ENCODE peak calls at places on chromosomes 7 and 10, in eight cellular contexts. One of them, this sample, is unnamed.

GRCh38 chr7:106462365-106462859 is 177.6 kb upstream of the NAMPT start:
- DNase-seq in activated T-cell treated with anti-CD3 and anti-CD28 coated beads for 24 hours: no peak
- DNase-seq in AG04450: peak; percentile 8
- DNase-seq in GM20000: peak; percentile 37
- DNase-seq in occipital lobe: no peak
- DNase-seq in AG20443: peak; percentile 45
- DNase-seq in ELF-1: no peak
- DNase-seq in COR-L47: peak; percentile 20
- DNase-seq in this sample: peak; percentile 74

GRCh38 chr7:5559586-5559985 is 136.0 kb upstream of the TNRC18 start:
- DNase-seq in GM20000: no peak
- DNase-seq in COR-L47: no peak
- DNase-seq in AG04450: no peak
- DNase-seq in AG20443: no peak
- DNase-seq in ELF-1: no peak
- DNase-seq in occipital lobe: no peak
- DNase-seq in activated T-cell treated with anti-CD3 and anti-CD28 coated beads for 24 hours: no peak
- DNase-seq in this sample: no peak

GRCh38 chr10:77601488-77601887 is 36.1 kb downstream of the KCNMA1 start:
- DNase-seq in GM20000: no peak
- DNase-seq in AG20443: no peak
- DNase-seq in activated T-cell treated with anti-CD3 and anti-CD28 coated beads for 24 hours: no peak
- DNase-seq in ELF-1: no peak
- DNase-seq in AG04450: no peak
- DNase-seq in COR-L47: no peak
- DNase-seq in occipital lobe: no peak
- DNase-seq in this sample: no peak

GRCh38 chr7:4093035-4093434 is 589.1 kb upstream of the FOXK1 start:
- DNase-seq in activated T-cell treated with anti-CD3 and anti-CD28 coated beads for 24 hours: no peak
- DNase-seq in occipital lobe: no peak
- DNase-seq in COR-L47: no peak
- DNase-seq in AG04450: no peak
- DNase-seq in AG20443: no peak
- DNase-seq in ELF-1: no peak
- DNase-seq in GM20000: no peak
- DNase-seq in this sample: no peak

GRCh38 chr7:141288626-141289025 is 214.8 kb downstream of the TMEM178B start:
- DNase-seq in AG04450: no peak
- DNase-seq in GM20000: no peak
- DNase-seq in activated T-cell treated with anti-CD3 and anti-CD28 coated beads for 24 hours: no peak
- DNase-seq in AG20443: no peak
- DNase-seq in ELF-1: no peak
- DNase-seq in COR-L47: no peak
- DNase-seq in occipital lobe: no peak
- DNase-seq in this sample: no peak

GRCh38 chr7:122902751-122903495 is 16.7 kb upstream of the CADPS2 start:
- DNase-seq in activated T-cell treated with anti-CD3 and anti-CD28 coated beads for 24 hours: no peak
- DNase-seq in AG04450: no peak
- DNase-seq in COR-L47: no peak
- DNase-seq in ELF-1: peak; percentile 8
- DNase-seq in occipital lobe: no peak
- DNase-seq in GM20000: no peak
- DNase-seq in AG20443: no peak
- DNase-seq in this sample: peak; percentile 16

GRCh38 chr10:130498934-130499333 is 362.7 kb downstream of the GLRX3 start:
- DNase-seq in GM20000: no peak
- DNase-seq in occipital lobe: no peak
- DNase-seq in ELF-1: no peak
- DNase-seq in AG20443: no peak
- DNase-seq in COR-L47: no peak
- DNase-seq in AG04450: no peak
- DNase-seq in activated T-cell treated with anti-CD3 and anti-CD28 coated beads for 24 hours: no peak
- DNase-seq in this sample: no peak

GRCh38 chr7:78607099-78607498 is 808.5 kb downstream of the PHTF2 start:
- DNase-seq in GM20000: no peak
- DNase-seq in COR-L47: no peak
- DNase-seq in activated T-cell treated with anti-CD3 and anti-CD28 coated beads for 24 hours: no peak
- DNase-seq in ELF-1: peak; percentile 23
- DNase-seq in AG20443: no peak
- DNase-seq in AG04450: no peak
- DNase-seq in occipital lobe: no peak
- DNase-seq in this sample: no peak

GRCh38 chr7:122750389-122750788 is 47.7 kb upstream of the RNF148 start:
- DNase-seq in activated T-cell treated with anti-CD3 and anti-CD28 coated beads for 24 hours: no peak
- DNase-seq in occipital lobe: no peak
- DNase-seq in ELF-1: no peak
- DNase-seq in AG20443: no peak
- DNase-seq in GM20000: no peak
- DNase-seq in COR-L47: no peak
- DNase-seq in AG04450: no peak
- DNase-seq in this sample: no peak

GRCh38 chr7:78472519-78472918 is 673.9 kb downstream of the PHTF2 start:
- DNase-seq in AG04450: peak; percentile 69
- DNase-seq in activated T-cell treated with anti-CD3 and anti-CD28 coated beads for 24 hours: no peak
- DNase-seq in ELF-1: no peak
- DNase-seq in GM20000: no peak
- DNase-seq in COR-L47: no peak
- DNase-seq in AG20443: peak; percentile 64
- DNase-seq in occipital lobe: no peak
- DNase-seq in this sample: no peak

GRCh38 chr7:133530682-133531081 is 277.8 kb downstream of the EXOC4 start:
- DNase-seq in AG20443: peak; percentile 36
- DNase-seq in AG04450: no peak
- DNase-seq in ELF-1: no peak
- DNase-seq in GM20000: no peak
- DNase-seq in occipital lobe: no peak
- DNase-seq in COR-L47: no peak
- DNase-seq in activated T-cell treated with anti-CD3 and anti-CD28 coated beads for 24 hours: no peak
- DNase-seq in this sample: no peak

GRCh38 chr10:70561051-70561450 is 41.5 kb downstream of the PRF1 start:
- DNase-seq in ELF-1: no peak
- DNase-seq in AG04450: no peak
- DNase-seq in AG20443: peak; percentile 58
- DNase-seq in GM20000: no peak
- DNase-seq in occipital lobe: peak; percentile 38
- DNase-seq in activated T-cell treated with anti-CD3 and anti-CD28 coated beads for 24 hours: no peak
- DNase-seq in COR-L47: peak; percentile 6
- DNase-seq in this sample: no peak

GRCh38 chr10:49760789-49761188 is 1.3 kb downstream of the OGDHL start:
- DNase-seq in COR-L47: no peak
- DNase-seq in ELF-1: no peak
- DNase-seq in activated T-cell treated with anti-CD3 and anti-CD28 coated beads for 24 hours: no peak
- DNase-seq in AG20443: no peak
- DNase-seq in AG04450: no peak
- DNase-seq in GM20000: no peak
- DNase-seq in occipital lobe: no peak
- DNase-seq in this sample: no peak

GRCh38 chr10:129400426-129400825 is 66.6 kb upstream of the MGMT start:
- DNase-seq in AG04450: no peak
- DNase-seq in activated T-cell treated with anti-CD3 and anti-CD28 coated beads for 24 hours: no peak
- DNase-seq in occipital lobe: no peak
- DNase-seq in COR-L47: no peak
- DNase-seq in GM20000: no peak
- DNase-seq in ELF-1: no peak
- DNase-seq in AG20443: no peak
- DNase-seq in this sample: no peak

GRCh38 chr7:93817561-93817960 is 73.0 kb downstream of the TFPI2 start:
- DNase-seq in GM20000: no peak
- DNase-seq in activated T-cell treated with anti-CD3 and anti-CD28 coated beads for 24 hours: no peak
- DNase-seq in AG04450: no peak
- DNase-seq in AG20443: no peak
- DNase-seq in occipital lobe: no peak
- DNase-seq in COR-L47: no peak
- DNase-seq in ELF-1: no peak
- DNase-seq in this sample: no peak

GRCh38 chr10:132360766-132361447 is 28.9 kb downstream of the LRRC27 start:
- DNase-seq in activated T-cell treated with anti-CD3 and anti-CD28 coated beads for 24 hours: peak; percentile 9
- DNase-seq in occipital lobe: no peak
- DNase-seq in ELF-1: peak; percentile 38
- DNase-seq in COR-L47: no peak
- DNase-seq in AG20443: peak; percentile 52
- DNase-seq in GM20000: no peak
- DNase-seq in AG04450: no peak
- DNase-seq in this sample: peak; percentile 36

GRCh38 chr10:120403109-120403508 is 53.9 kb upstream of the PLPP4 start:
- DNase-seq in AG20443: no peak
- DNase-seq in ELF-1: no peak
- DNase-seq in GM20000: no peak
- DNase-seq in AG04450: no peak
- DNase-seq in activated T-cell treated with anti-CD3 and anti-CD28 coated beads for 24 hours: no peak
- DNase-seq in occipital lobe: no peak
- DNase-seq in COR-L47: no peak
- DNase-seq in this sample: no peak

GRCh38 chr10:13984647-13985155 is 346.0 kb downstream of the FRMD4A start:
- DNase-seq in AG20443: peak; percentile 77
- DNase-seq in activated T-cell treated with anti-CD3 and anti-CD28 coated beads for 24 hours: no peak
- DNase-seq in COR-L47: no peak
- DNase-seq in occipital lobe: no peak
- DNase-seq in AG04450: peak; percentile 58
- DNase-seq in GM20000: no peak
- DNase-seq in ELF-1: no peak
- DNase-seq in this sample: no peak

GRCh38 chr7:12456506-12456905 is 52.8 kb upstream of the VWDE start:
- DNase-seq in COR-L47: peak; percentile 53
- DNase-seq in GM20000: no peak
- DNase-seq in AG20443: no peak
- DNase-seq in AG04450: no peak
- DNase-seq in occipital lobe: no peak
- DNase-seq in activated T-cell treated with anti-CD3 and anti-CD28 coated beads for 24 hours: no peak
- DNase-seq in ELF-1: no peak
- DNase-seq in this sample: no peak

GRCh38 chr7:45120-46090 is 147.0 kb upstream of the FAM20C start:
- DNase-seq in occipital lobe: no peak
- DNase-seq in GM20000: no peak
- DNase-seq in AG20443: no peak
- DNase-seq in ELF-1: no peak
- DNase-seq in activated T-cell treated with anti-CD3 and anti-CD28 coated beads for 24 hours: no peak
- DNase-seq in COR-L47: no peak
- DNase-seq in AG04450: no peak
- DNase-seq in this sample: no peak

This sample was measured in NCI-H460.